ENCODE peak calls at places on chromosomes 7 and 10, in five cellular contexts. V is epithelial cell of esophagus, L is renal cortical epithelial cell, R is putamen, Z is C1 segment of cervical spinal cord. X is an unnamed sample.

GRCh38 chr10:83917519-83918506 is 221.5 kb upstream of the GHITM start:
- DNase-seq in V (peak), L (no peak), R (peak), Z (no peak), X (no peak)

GRCh38 chr10:79070091-79070610 is 1.4 kb downstream of the ZMIZ1 start:
- DNase-seq in V (no peak), L (no peak), R (peak), Z (no peak), X (no peak)

GRCh38 chr10:119898577-119898976 is 6.0 kb downstream of the SEC23IP start:
- DNase-seq in V (no peak), L (no peak), R (no peak), Z (no peak), X (no peak)

GRCh38 chr10:110141747-110142625 is 65.4 kb upstream of the MXI1 start:
- DNase-seq in V (peak), L (peak), R (no peak), Z (no peak), X (no peak)

GRCh38 chr10:117134084-117135025 is 3.7 kb downstream of the VAX1 start:
- DNase-seq in V (peak), L (no peak), R (no peak), Z (no peak), X (no peak)

GRCh38 chr10:20195076-20195475 is 378.8 kb downstream of the PLXDC2 start:
- DNase-seq in V (no peak), L (peak), R (no peak), Z (no peak), X (no peak)

GRCh38 chr10:53744176-53744575 is 971.6 kb upstream of the MBL2 start:
- DNase-seq in V (no peak), L (no peak), R (no peak), Z (no peak), X (no peak)

GRCh38 chr10:105759741-105760140 is 1118.7 kb downstream of the SORCS3 start:
- DNase-seq in V (no peak), L (no peak), R (no peak), Z (no peak), X (no peak)

GRCh38 chr7:28732037-28732869 is 225.9 kb downstream of the TRIL start:
- DNase-seq in V (peak), L (peak), R (no peak), Z (no peak), X (no peak)

GRCh38 chr7:2009541-2010001 is 223.2 kb downstream of the MAD1L1 start:
- DNase-seq in V (no peak), L (no peak), R (no peak), Z (no peak), X (no peak)

GRCh38 chr7:116354171-116354545 is 143.8 kb downstream of the TES start:
- DNase-seq in V (peak), L (no peak), R (no peak), Z (no peak), X (no peak)

GRCh38 chr7:139915864-139916716 is 87.0 kb downstream of the TBXAS1 start:
- DNase-seq in V (peak), L (peak), R (no peak), Z (no peak), X (no peak)

GRCh38 chr7:116259821-116260440 is 49.6 kb downstream of the TES start:
- DNase-seq in V (peak), L (peak), R (no peak), Z (no peak), X (no peak)

GRCh38 chr7:24290004-24290641 is 6.1 kb downstream of the NPY start:
- DNase-seq in V (peak), L (peak), R (peak), Z (no peak), X (no peak)

GRCh38 chr7:149850007-149850594 is 11.9 kb downstream of the ZNF862 start:
- DNase-seq in V (no peak), L (no peak), R (no peak), Z (no peak), X (no peak)

GRCh38 chr10:78543749-78544446 is 510.2 kb downstream of the RPS24 start:
- DNase-seq in V (no peak), L (peak), R (peak), Z (peak), X (peak)

GRCh38 chr7:36515847-36516246 is 126.2 kb downstream of the ANLN start:
- DNase-seq in V (no peak), L (no peak), R (no peak), Z (no peak), X (no peak)

GRCh38 chr7:31953432-31953831 is 116.8 kb downstream of the PDE1C start:
- DNase-seq in V (no peak), L (no peak), R (no peak), Z (no peak), X (no peak)

GRCh38 chr7:123796568-123796967 is 47.8 kb upstream of the WASL start:
- DNase-seq in V (no peak), L (no peak), R (no peak), Z (no peak), X (no peak)

GRCh38 chr7:152633504-152633903 is 42.4 kb downstream of the XRCC2 start:
- DNase-seq in V (no peak), L (no peak), R (no peak), Z (no peak), X (no peak)

GRCh38 chr7:114086906-114087651 is 168.3 kb upstream of the PPP1R3A start:
- DNase-seq in V (peak), L (peak), R (no peak), Z (no peak), X (no peak)

GRCh38 chr10:130806426-130806825 is 505.1 kb downstream of the TCERG1L start:
- DNase-seq in V (no peak), L (no peak), R (no peak), Z (no peak), X (no peak)

GRCh38 chr10:95464280-95464679 is 96.9 kb downstream of the SORBS1 start:
- DNase-seq in V (no peak), L (no peak), R (no peak), Z (no peak), X (no peak)

GRCh38 chr7:70776627-70777101 is 355.3 kb upstream of the GALNT17 start:
- DNase-seq in V (no peak), L (no peak), R (peak), Z (peak), X (peak)

GRCh38 chr7:115032986-115033385 is 111.1 kb downstream of the MDFIC start:
- DNase-seq in V (no peak), L (no peak), R (no peak), Z (no peak), X (no peak)

GRCh38 chr10:6721480-6721879 is 141.4 kb upstream of the PRKCQ start:
- DNase-seq in V (peak), L (peak), R (peak), Z (no peak), X (no peak)

GRCh38 chr10:125531470-125531869 is 151.5 kb downstream of the TEX36 start:
- DNase-seq in V (no peak), L (no peak), R (no peak), Z (no peak), X (no peak)

GRCh38 chr7:138194567-138194966 is 118.3 kb downstream of the AKR1D1 start:
- DNase-seq in V (no peak), L (no peak), R (no peak), Z (no peak), X (no peak)

GRCh38 chr7:32218741-32219283 is 148.6 kb upstream of the PDE1C start:
- DNase-seq in V (no peak), L (no peak), R (no peak), Z (no peak), X (no peak)

GRCh38 chr7:157521061-157521731 is 184.4 kb downstream of the DNAJB6 start:
- DNase-seq in V (no peak), L (no peak), R (peak), Z (no peak), X (no peak)

GRCh38 chr7:18762189-18762588 is 266.6 kb downstream of the HDAC9 start:
- DNase-seq in V (no peak), L (no peak), R (no peak), Z (no peak), X (no peak)

GRCh38 chr7:105857009-105857952 is 19.1 kb downstream of the ATXN7L1 start:
- DNase-seq in V (no peak), L (no peak), R (no peak), Z (no peak), X (no peak)

GRCh38 chr7:43431020-43431595 is 151.8 kb upstream of the STK17A start:
- DNase-seq in V (no peak), L (peak), R (no peak), Z (no peak), X (no peak)

GRCh38 chr7:127920787-127921438 is 110.3 kb downstream of the LRRC4 start:
- DNase-seq in V (peak), L (peak), R (no peak), Z (no peak), X (no peak)

GRCh38 chr10:60163786-60164185 is 225.9 kb downstream of the ANK3 start:
- DNase-seq in V (no peak), L (no peak), R (no peak), Z (no peak), X (no peak)

X was measured in amygdala.